ENCODE peak calls at places on chromosomes 4 and X, in six cellular contexts. W is heart right ventricle, K is IMR-90, F is body of pancreas, Q is right atrium auricular region, V is pancreas. P is an unnamed sample. For H3K36me3 and H3K27me3, the result is how much of the 10 kb centered on the place peaks cover.

GRCh38 chrX:53445977-53446376 is 11.8 kb upstream of the HSD17B10 start:
- DNase-seq in W (no peak), V (no peak), Q (no peak), K (peak), F (peak), P (no peak)

GRCh38 chr4:47031713-47032404 is 492 bp downstream of the GABRB1 start:
- DNase-seq in Q (no peak), V (no peak), K (no peak), W (peak), F (peak), P (no peak)

GRCh38 chrX:49876750-49877149 is 2.5 kb upstream of the USP27X start:
- DNase-seq in Q (no peak), W (no peak), F (no peak), K (peak), V (no peak), P (no peak)

GRCh38 chrX:11666180-11666579 is 460 bp upstream of the ARHGAP6 start:
- DNase-seq in K (no peak), V (no peak), Q (no peak), F (no peak), W (no peak), P (no peak)

GRCh38 chr4:14841801-14842748 is 160.2 kb upstream of the CPEB2 start:
- DNase-seq in V (no peak), W (peak), K (no peak), Q (no peak), F (no peak), P (peak)

GRCh38 chrX:132022115-132022862 is 813 bp upstream of the STK26 start:
- DNase-seq in F (no peak), W (no peak), V (no peak), K (no peak), Q (no peak), P (no peak)

GRCh38 chr4:129978315-129978714 is 882.4 kb downstream of the C4orf33 start:
- DNase-seq in W (no peak), V (no peak), F (no peak), K (no peak), Q (no peak), P (no peak)

GRCh38 chr4:126451237-126451885 is 1136.6 kb downstream of the FAT4 start:
- DNase-seq in K (peak), V (no peak), F (no peak), W (no peak), Q (no peak), P (no peak)

GRCh38 chrX:48681539-48682183 is 1.9 kb upstream of the WAS start:
- DNase-seq in Q (no peak), V (no peak), F (no peak), K (no peak), W (no peak), P (no peak)

GRCh38 chr4:30553151-30553550 is 167.0 kb upstream of the PCDH7 start:
- DNase-seq in K (no peak), W (no peak), Q (no peak), V (no peak), F (no peak), P (no peak)

GRCh38 chr4:1572521-1572920 is 111.6 kb downstream of the FAM53A start:
- DNase-seq in Q (no peak), V (no peak), W (no peak), K (no peak), F (no peak), P (no peak)

GRCh38 chrX:117743469-117744251 is 372.9 kb downstream of the KLHL13 start:
- DNase-seq in K (peak), V (no peak), W (no peak), F (peak), Q (no peak), P (no peak)

GRCh38 chrX:47502591-47503222 is 19.7 kb upstream of the ZNF41 start:
- DNase-seq in K (peak), V (no peak), Q (no peak), F (no peak), W (no peak), P (no peak)

GRCh38 chrX:122818068-122818467 is 366.0 kb upstream of the GRIA3 start:
- DNase-seq in Q (no peak), V (no peak), W (no peak), K (no peak), F (no peak), P (no peak)

GRCh38 chr4:31613946-31614623 is 893.9 kb downstream of the PCDH7 start:
- DNase-seq in W (no peak), F (no peak), K (no peak), V (no peak), Q (no peak), P (peak)

GRCh38 chr4:164536829-164537228 is 217.1 kb upstream of the SMIM31 start:
- DNase-seq in F (no peak), V (no peak), Q (no peak), W (no peak), K (peak), P (peak)

GRCh38 chr4:5014007-5014682 is 5.1 kb downstream of the CYTL1 start:
- DNase-seq in Q (peak), W (no peak), V (no peak), F (no peak), K (no peak), P (no peak)

GRCh38 chr4:83605216-83605615 is 69.3 kb downstream of the GPAT3 start:
- DNase-seq in W (no peak), F (no peak), Q (no peak), V (no peak), K (no peak), P (no peak)

GRCh38 chrX:131746491-131746968 is 202.7 kb downstream of the OR13H1 start:
- DNase-seq in W (peak), F (no peak), Q (peak), K (peak), V (peak), P (no peak)

GRCh38 chr4:25223770-25224375 is 10.0 kb upstream of the PI4K2B start:
- DNase-seq in W (no peak), F (no peak), V (no peak), Q (no peak), K (peak), P (peak)

GRCh38 chr4:184255361-184255760 is 37.7 kb upstream of the ENPP6 start:
- DNase-seq in V (no peak), F (no peak), K (no peak), Q (no peak), W (peak), P (no peak)

GRCh38 chrX:103629295-103630170 is 758 bp downstream of the TCEAL1 start:
- DNase-seq in K (peak), Q (no peak), F (peak), W (peak), V (peak), P (peak)

GRCh38 chr4:150173420-150173819 is 95.2 kb downstream of the DCLK2 start:
- DNase-seq in K (no peak), Q (no peak), W (no peak), V (no peak), F (no peak), P (no peak)

GRCh38 chrX:48531359-48531954 is 8.1 kb upstream of the TBC1D25 start:
- DNase-seq in V (no peak), K (peak), Q (peak), F (no peak), W (no peak), P (peak)

GRCh38 chrX:48918303-48918643 is 551 bp downstream of the PIM2 start:
- DNase-seq in V (no peak), K (no peak), F (no peak), Q (no peak), W (no peak), P (no peak)

GRCh38 chr4:94399277-94399676 is 52.5 kb upstream of the PDLIM5 start:
- DNase-seq in F (no peak), V (no peak), W (no peak), K (no peak), Q (no peak), P (no peak)

GRCh38 chr4:141636077-141636770 is at the start of gene IL15:
- DNase-seq in K (peak), F (peak), V (peak), W (peak), Q (peak), P (peak)

GRCh38 chrX:106203315-106203714 is 35.2 kb downstream of the PWWP3B start:
- DNase-seq in V (no peak), K (no peak), F (no peak), W (no peak), Q (no peak), P (no peak)

GRCh38 chr4:150694438-150694837 is 112.5 kb downstream of the MAB21L2 start:
- DNase-seq in V (no peak), K (no peak), W (no peak), Q (no peak), F (no peak), P (no peak)

GRCh38 chr4:52202251-52202779 is 151.2 kb downstream of the SPATA18 start:
- DNase-seq in V (no peak), Q (no peak), F (no peak), W (no peak), K (no peak), P (peak)

GRCh38 chr4:8267077-8267476 is 2.5 kb upstream of the HTRA3 start:
- DNase-seq in V (peak), Q (peak), K (peak), W (peak), F (peak), P (no peak)

GRCh38 chr4:70838400-70838971 is 1.2 kb downstream of the GRSF1 start:
- DNase-seq in Q (no peak), F (no peak), W (no peak), V (no peak), K (peak), P (no peak)

GRCh38 chr4:5416637-5417036 is 291.7 kb downstream of the EVC2 start:
- DNase-seq in K (no peak), Q (no peak), W (no peak), V (no peak), F (no peak), P (no peak)

GRCh38 chrX:96405842-96406241 is 278.8 kb upstream of the DIAPH2 start:
- DNase-seq in K (no peak), V (no peak), W (no peak), Q (no peak), F (no peak), P (no peak)

GRCh38 chr4:6785572-6785925 is 3.0 kb downstream of the KIAA0232 start:
- DNase-seq in K (no peak), F (no peak), V (no peak), W (no peak), Q (peak), P (no peak)

GRCh38 chr4:88240297-88240714 is 44.1 kb downstream of the PPM1K start:
- DNase-seq in F (no peak), K (no peak), Q (peak), W (peak), V (peak), P (no peak)

GRCh38 chr4:80183196-80184052 is 13.9 kb upstream of the PRDM8 start:
- DNase-seq in F (peak), K (no peak), Q (no peak), V (no peak), W (peak), P (peak)

GRCh38 chr4:59200992-59201391 is 1999.1 kb upstream of the ADGRL3 start:
- DNase-seq in W (no peak), V (no peak), K (no peak), Q (no peak), F (no peak), P (no peak)

GRCh38 chr4:3420956-3421355 is 20.8 kb upstream of the HGFAC start:
- DNase-seq in V (no peak), Q (no peak), K (no peak), W (no peak), F (no peak), P (no peak)
- H3K36me3 ChIP-seq in V (under half), Q (under half), K (under half), W (half or more), F (under half), P (under half)

DNA sequence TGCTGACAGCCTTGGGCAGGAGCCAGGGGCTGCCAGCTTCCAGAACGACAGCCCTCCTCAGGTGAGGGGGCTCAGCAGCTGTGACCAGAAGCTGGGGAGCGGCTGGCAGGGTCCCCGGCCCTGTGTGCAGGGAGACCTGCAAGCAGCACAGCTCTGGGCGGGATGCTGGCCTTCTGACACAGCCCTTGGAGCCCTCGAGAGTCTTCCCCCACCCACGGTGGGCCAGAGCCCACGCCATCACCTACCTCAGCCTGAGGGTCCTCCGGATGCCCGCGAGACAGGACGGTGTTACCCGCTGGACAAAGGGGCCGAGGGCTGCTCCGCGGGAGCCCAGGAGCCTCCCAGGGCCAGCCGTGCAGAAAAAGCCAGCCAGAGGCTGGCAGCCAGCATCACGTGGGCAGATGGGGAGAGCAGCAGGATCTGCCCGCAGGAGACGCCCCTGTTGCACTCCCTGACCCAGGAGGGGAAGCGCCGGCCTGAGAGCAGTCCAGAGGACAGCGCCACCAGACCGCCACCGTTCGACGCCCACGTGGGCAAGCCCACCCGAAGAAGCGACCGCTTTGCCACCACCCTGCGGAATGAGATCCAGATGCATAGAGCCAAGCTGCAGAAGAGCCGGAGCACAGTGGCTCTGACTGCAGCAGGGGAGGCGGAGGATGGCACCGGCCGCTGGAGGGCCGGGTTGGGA is 71.8 kb upstream of the CLDN34 start:
- DNase-seq in Q (no peak), K (no peak), F (no peak), V (no peak), W (no peak), P (no peak)
- H3K4me3 ChIP-seq in Q (no peak), K (no peak), F (no peak), V (no peak), W (no peak), P (no peak)

DNA sequence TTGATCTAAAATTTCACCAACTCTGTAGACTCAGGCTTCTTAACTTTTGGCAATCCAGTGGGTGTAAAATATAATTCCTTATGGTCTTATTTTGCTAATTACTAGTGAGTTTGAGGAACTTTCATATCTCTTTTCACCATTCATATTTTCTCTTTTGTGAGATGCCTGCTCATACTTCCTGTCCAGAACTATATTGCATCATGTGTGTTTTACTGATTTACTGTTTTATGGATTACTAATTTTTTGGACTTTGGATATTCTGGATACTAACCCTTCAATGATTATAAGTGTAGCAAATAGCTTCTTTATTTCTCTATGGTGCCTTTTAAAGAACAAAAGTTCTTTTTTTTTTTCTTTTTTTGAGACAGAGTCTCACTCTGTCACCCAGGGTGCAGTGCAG is 20.6 kb downstream of the GSX2 start:
- DNase-seq in K (no peak), F (no peak), W (no peak), Q (no peak), V (no peak), P (no peak)
- H3K27me3 ChIP-seq in K (under half), F (under half), W (under half), Q (under half), V (under half), P (under half)

GRCh38 chrX:72466493-72466892 is 106.2 kb downstream of the HDAC8 start:
- DNase-seq in V (no peak), W (no peak), F (no peak), Q (no peak), K (no peak), P (no peak)

GRCh38 chrX:72465882-72466281 is 106.8 kb downstream of the HDAC8 start:
- DNase-seq in V (no peak), Q (no peak), K (no peak), W (no peak), F (no peak), P (no peak)

GRCh38 chrX:72460715-72461114 is 111.9 kb downstream of the HDAC8 start:
- DNase-seq in K (no peak), Q (no peak), F (no peak), W (no peak), V (no peak), P (no peak)

GRCh38 chrX:72461766-72462165 is 110.9 kb downstream of the HDAC8 start:
- DNase-seq in F (no peak), V (no peak), K (no peak), Q (no peak), W (no peak), P (no peak)

DNA sequence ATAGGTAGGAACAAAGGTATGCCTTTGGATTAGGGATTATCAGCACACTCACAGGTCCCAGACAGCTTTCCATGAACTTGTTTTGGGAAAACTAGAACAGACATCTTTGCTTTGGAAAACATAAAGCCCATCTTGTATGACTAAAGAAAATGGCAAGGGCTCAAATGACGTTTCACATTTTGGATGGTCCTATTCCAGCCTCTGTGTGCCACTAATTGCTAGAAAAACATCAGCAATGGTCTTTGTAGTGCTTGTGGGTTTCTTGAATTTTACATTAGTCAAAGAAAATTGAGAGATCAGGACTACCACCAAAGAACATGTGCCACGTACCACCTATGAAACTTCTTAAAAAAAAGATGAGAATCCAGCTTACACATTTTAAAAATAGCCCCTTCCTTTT is 111.4 kb downstream of the HDAC8 start:
- DNase-seq in V (no peak), F (no peak), Q (no peak), K (no peak), W (no peak), P (no peak)
- H3K36me3 ChIP-seq in V (under half), F (under half), Q (under half), K (under half), W (under half), P (under half)

DNA sequence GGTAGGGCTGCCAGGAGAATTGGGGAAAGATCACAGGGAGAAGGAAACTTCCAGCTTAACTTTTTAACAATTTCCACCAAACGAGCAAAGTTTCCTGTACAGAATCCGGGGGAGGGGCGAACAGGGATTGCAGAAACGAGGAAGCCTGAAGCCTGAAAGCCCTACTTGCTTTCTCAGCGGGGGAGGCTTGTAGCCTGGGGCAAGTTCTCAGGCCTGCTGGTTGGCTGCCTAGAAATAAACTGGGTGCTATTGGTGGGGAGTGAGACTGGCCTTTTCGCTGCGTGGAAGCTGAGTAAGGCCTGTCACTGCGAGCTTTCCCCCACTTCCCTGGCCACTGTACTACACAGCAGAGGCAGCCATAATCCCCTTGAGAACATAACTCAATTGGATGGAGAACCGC is 110.8 kb upstream of the ATP8A1 start:
- DNase-seq in V (no peak), K (no peak), Q (no peak), F (no peak), W (no peak), P (no peak)
- H3K4me3 ChIP-seq in V (no peak), K (no peak), Q (no peak), F (no peak), W (no peak), P (no peak)

GRCh38 chrX:25018682-25019081 is 2.9 kb upstream of the ARX start:
- DNase-seq in V (no peak), K (no peak), F (no peak), Q (no peak), W (no peak), P (no peak)
- H3K27me3 ChIP-seq in V (under half), K (half or more), F (under half), Q (under half), W (half or more), P (under half)

GRCh38 chrX:13774696-13775095 is 40.1 kb downstream of the OFD1 start:
- DNase-seq in K (peak), Q (no peak), V (no peak), F (no peak), W (no peak), P (no peak)
- H3K36me3 ChIP-seq in K (under half), Q (under half), V (under half), F (under half), W (half or more), P (under half)

GRCh38 chrX:136207546-136207945 is 43.7 kb downstream of the MAP7D3 start:
- DNase-seq in W (no peak), V (no peak), K (no peak), Q (no peak), F (no peak), P (no peak)
- H3K4me3 ChIP-seq in W (no peak), V (no peak), K (no peak), Q (no peak), F (no peak), P (no peak)

P was measured in MG63.